ENCODE peak calls at places on chromosomes 3 and 15, in nine cellular contexts. One of them, this sample, is unnamed.

GRCh38 chr15:73282567-73283200 is 86.1 kb downstream of the HCN4 start:
- DNase-seq in HCT116: no peak
- DNase-seq in naive thymus-derived CD8-positive, alpha-beta T cell: no peak
- DNase-seq in NCI-H1048: no peak
- DNase-seq in foreskin fibroblast: no peak
- DNase-seq in ELR: no peak
- DNase-seq in fibroblast of pulmonary artery: no peak
- DNase-seq in GM03348: no peak
- DNase-seq in activated gamma-delta T cell treated with Interleukin-2 at 50 U/mL for 16 hours: no peak
- DNase-seq in this sample: no peak

GRCh38 chr15:61702224-61703120 is 357.8 kb downstream of the VPS13C start:
- DNase-seq in naive thymus-derived CD8-positive, alpha-beta T cell: no peak
- DNase-seq in NCI-H1048: no peak
- DNase-seq in GM03348: no peak
- DNase-seq in foreskin fibroblast: no peak
- DNase-seq in fibroblast of pulmonary artery: no peak
- DNase-seq in HCT116: no peak
- DNase-seq in activated gamma-delta T cell treated with Interleukin-2 at 50 U/mL for 16 hours: no peak
- DNase-seq in ELR: no peak
- DNase-seq in this sample: no peak

GRCh38 chr3:119279101-119279554 is 15.1 kb upstream of the ARHGAP31 start:
- DNase-seq in naive thymus-derived CD8-positive, alpha-beta T cell: no peak
- DNase-seq in activated gamma-delta T cell treated with Interleukin-2 at 50 U/mL for 16 hours: no peak
- DNase-seq in HCT116: no peak
- DNase-seq in GM03348: no peak
- DNase-seq in ELR: no peak
- DNase-seq in fibroblast of pulmonary artery: peak
- DNase-seq in foreskin fibroblast: no peak
- DNase-seq in NCI-H1048: no peak
- DNase-seq in this sample: no peak

GRCh38 chr3:51670053-51670666 is 892 bp upstream of the TEX264 start:
- DNase-seq in foreskin fibroblast: no peak
- DNase-seq in GM03348: no peak
- DNase-seq in fibroblast of pulmonary artery: no peak
- DNase-seq in NCI-H1048: no peak
- DNase-seq in activated gamma-delta T cell treated with Interleukin-2 at 50 U/mL for 16 hours: no peak
- DNase-seq in ELR: no peak
- DNase-seq in naive thymus-derived CD8-positive, alpha-beta T cell: no peak
- DNase-seq in HCT116: no peak
- DNase-seq in this sample: no peak

GRCh38 chr15:71104636-71105035 is 10.6 kb upstream of the THSD4 start:
- DNase-seq in ELR: no peak
- DNase-seq in foreskin fibroblast: no peak
- DNase-seq in NCI-H1048: no peak
- DNase-seq in naive thymus-derived CD8-positive, alpha-beta T cell: no peak
- DNase-seq in HCT116: no peak
- DNase-seq in activated gamma-delta T cell treated with Interleukin-2 at 50 U/mL for 16 hours: no peak
- DNase-seq in GM03348: no peak
- DNase-seq in fibroblast of pulmonary artery: no peak
- DNase-seq in this sample: no peak

GRCh38 chr3:73848173-73848751 is 223.5 kb upstream of the PDZRN3 start:
- DNase-seq in activated gamma-delta T cell treated with Interleukin-2 at 50 U/mL for 16 hours: no peak
- DNase-seq in ELR: peak
- DNase-seq in HCT116: no peak
- DNase-seq in foreskin fibroblast: no peak
- DNase-seq in fibroblast of pulmonary artery: peak
- DNase-seq in GM03348: peak
- DNase-seq in naive thymus-derived CD8-positive, alpha-beta T cell: no peak
- DNase-seq in NCI-H1048: peak
- DNase-seq in this sample: peak

GRCh38 chr15:100340721-100341661 is 784 bp downstream of the ADAMTS17 start:
- DNase-seq in activated gamma-delta T cell treated with Interleukin-2 at 50 U/mL for 16 hours: no peak
- DNase-seq in NCI-H1048: no peak
- DNase-seq in naive thymus-derived CD8-positive, alpha-beta T cell: peak
- DNase-seq in ELR: no peak
- DNase-seq in fibroblast of pulmonary artery: no peak
- DNase-seq in GM03348: no peak
- DNase-seq in foreskin fibroblast: no peak
- DNase-seq in HCT116: no peak
- DNase-seq in this sample: no peak

GRCh38 chr3:144085964-144086363 is 114.3 kb downstream of the DIPK2A start:
- DNase-seq in foreskin fibroblast: peak
- DNase-seq in GM03348: no peak
- DNase-seq in NCI-H1048: no peak
- DNase-seq in fibroblast of pulmonary artery: peak
- DNase-seq in activated gamma-delta T cell treated with Interleukin-2 at 50 U/mL for 16 hours: no peak
- DNase-seq in HCT116: no peak
- DNase-seq in ELR: peak
- DNase-seq in naive thymus-derived CD8-positive, alpha-beta T cell: no peak
- DNase-seq in this sample: no peak

GRCh38 chr15:71547066-71547465 is 263.3 kb upstream of the NR2E3 start:
- DNase-seq in naive thymus-derived CD8-positive, alpha-beta T cell: no peak
- DNase-seq in activated gamma-delta T cell treated with Interleukin-2 at 50 U/mL for 16 hours: no peak
- DNase-seq in fibroblast of pulmonary artery: no peak
- DNase-seq in NCI-H1048: no peak
- DNase-seq in GM03348: peak
- DNase-seq in HCT116: no peak
- DNase-seq in ELR: no peak
- DNase-seq in foreskin fibroblast: no peak
- DNase-seq in this sample: no peak

GRCh38 chr3:104908761-104909160 is 457.9 kb upstream of the ALCAM start:
- DNase-seq in GM03348: peak
- DNase-seq in foreskin fibroblast: no peak
- DNase-seq in activated gamma-delta T cell treated with Interleukin-2 at 50 U/mL for 16 hours: no peak
- DNase-seq in HCT116: no peak
- DNase-seq in fibroblast of pulmonary artery: peak
- DNase-seq in NCI-H1048: no peak
- DNase-seq in ELR: peak
- DNase-seq in naive thymus-derived CD8-positive, alpha-beta T cell: no peak
- DNase-seq in this sample: no peak

GRCh38 chr15:44082558-44083151 is 112.4 kb downstream of the FRMD5 start:
- DNase-seq in foreskin fibroblast: no peak
- DNase-seq in GM03348: no peak
- DNase-seq in naive thymus-derived CD8-positive, alpha-beta T cell: no peak
- DNase-seq in activated gamma-delta T cell treated with Interleukin-2 at 50 U/mL for 16 hours: no peak
- DNase-seq in NCI-H1048: no peak
- DNase-seq in HCT116: no peak
- DNase-seq in fibroblast of pulmonary artery: peak
- DNase-seq in ELR: no peak
- DNase-seq in this sample: no peak

GRCh38 chr3:89851974-89852621 is 744.7 kb downstream of the EPHA3 start:
- DNase-seq in foreskin fibroblast: no peak
- DNase-seq in NCI-H1048: peak
- DNase-seq in GM03348: peak
- DNase-seq in fibroblast of pulmonary artery: peak
- DNase-seq in naive thymus-derived CD8-positive, alpha-beta T cell: no peak
- DNase-seq in activated gamma-delta T cell treated with Interleukin-2 at 50 U/mL for 16 hours: no peak
- DNase-seq in HCT116: no peak
- DNase-seq in ELR: peak
- DNase-seq in this sample: peak

GRCh38 chr15:99929266-99929665 is 196.0 kb upstream of the LYSMD4 start:
- DNase-seq in NCI-H1048: no peak
- DNase-seq in foreskin fibroblast: no peak
- DNase-seq in activated gamma-delta T cell treated with Interleukin-2 at 50 U/mL for 16 hours: no peak
- DNase-seq in fibroblast of pulmonary artery: no peak
- DNase-seq in naive thymus-derived CD8-positive, alpha-beta T cell: no peak
- DNase-seq in GM03348: no peak
- DNase-seq in ELR: no peak
- DNase-seq in HCT116: no peak
- DNase-seq in this sample: no peak

GRCh38 chr15:55116636-55117035 is 80.1 kb downstream of the RSL24D1 start:
- DNase-seq in foreskin fibroblast: no peak
- DNase-seq in activated gamma-delta T cell treated with Interleukin-2 at 50 U/mL for 16 hours: no peak
- DNase-seq in NCI-H1048: no peak
- DNase-seq in HCT116: no peak
- DNase-seq in ELR: no peak
- DNase-seq in GM03348: no peak
- DNase-seq in naive thymus-derived CD8-positive, alpha-beta T cell: no peak
- DNase-seq in fibroblast of pulmonary artery: no peak
- DNase-seq in this sample: no peak

GRCh38 chr3:113847664-113848461 is 9.3 kb downstream of the GRAMD1C start:
- DNase-seq in GM03348: no peak
- DNase-seq in fibroblast of pulmonary artery: no peak
- DNase-seq in activated gamma-delta T cell treated with Interleukin-2 at 50 U/mL for 16 hours: no peak
- DNase-seq in naive thymus-derived CD8-positive, alpha-beta T cell: no peak
- DNase-seq in NCI-H1048: no peak
- DNase-seq in HCT116: no peak
- DNase-seq in ELR: no peak
- DNase-seq in foreskin fibroblast: no peak
- DNase-seq in this sample: no peak

GRCh38 chr15:64635486-64635815 is 139.9 kb downstream of the RBPMS2 start:
- DNase-seq in GM03348: peak
- DNase-seq in HCT116: no peak
- DNase-seq in activated gamma-delta T cell treated with Interleukin-2 at 50 U/mL for 16 hours: no peak
- DNase-seq in naive thymus-derived CD8-positive, alpha-beta T cell: no peak
- DNase-seq in NCI-H1048: no peak
- DNase-seq in ELR: peak
- DNase-seq in foreskin fibroblast: peak
- DNase-seq in fibroblast of pulmonary artery: peak
- DNase-seq in this sample: peak

GRCh38 chr3:34260266-34260990 is 462.0 kb downstream of the PDCD6IP start:
- DNase-seq in ELR: peak
- DNase-seq in NCI-H1048: peak
- DNase-seq in activated gamma-delta T cell treated with Interleukin-2 at 50 U/mL for 16 hours: no peak
- DNase-seq in GM03348: peak
- DNase-seq in fibroblast of pulmonary artery: peak
- DNase-seq in naive thymus-derived CD8-positive, alpha-beta T cell: no peak
- DNase-seq in HCT116: peak
- DNase-seq in foreskin fibroblast: no peak
- DNase-seq in this sample: peak

GRCh38 chr3:105402287-105402801 is 35.6 kb downstream of the ALCAM start:
- DNase-seq in fibroblast of pulmonary artery: no peak
- DNase-seq in HCT116: peak
- DNase-seq in GM03348: no peak
- DNase-seq in ELR: peak
- DNase-seq in foreskin fibroblast: no peak
- DNase-seq in NCI-H1048: no peak
- DNase-seq in naive thymus-derived CD8-positive, alpha-beta T cell: no peak
- DNase-seq in activated gamma-delta T cell treated with Interleukin-2 at 50 U/mL for 16 hours: no peak
- DNase-seq in this sample: no peak

GRCh38 chr3:196012481-196012880 is 69.4 kb downstream of the TFRC start:
- DNase-seq in fibroblast of pulmonary artery: peak
- DNase-seq in GM03348: no peak
- DNase-seq in NCI-H1048: no peak
- DNase-seq in foreskin fibroblast: no peak
- DNase-seq in HCT116: no peak
- DNase-seq in activated gamma-delta T cell treated with Interleukin-2 at 50 U/mL for 16 hours: no peak
- DNase-seq in ELR: peak
- DNase-seq in naive thymus-derived CD8-positive, alpha-beta T cell: no peak
- DNase-seq in this sample: no peak

GRCh38 chr3:27354588-27355203 is 14.5 kb downstream of the NEK10 start:
- DNase-seq in naive thymus-derived CD8-positive, alpha-beta T cell: no peak
- DNase-seq in NCI-H1048: no peak
- DNase-seq in activated gamma-delta T cell treated with Interleukin-2 at 50 U/mL for 16 hours: no peak
- DNase-seq in GM03348: no peak
- DNase-seq in HCT116: no peak
- DNase-seq in fibroblast of pulmonary artery: no peak
- DNase-seq in ELR: no peak
- DNase-seq in foreskin fibroblast: no peak
- DNase-seq in this sample: no peak

GRCh38 chr3:95037927-95038326 is 975.1 kb downstream of the NSUN3 start:
- DNase-seq in NCI-H1048: no peak
- DNase-seq in foreskin fibroblast: no peak
- DNase-seq in ELR: no peak
- DNase-seq in naive thymus-derived CD8-positive, alpha-beta T cell: no peak
- DNase-seq in GM03348: no peak
- DNase-seq in activated gamma-delta T cell treated with Interleukin-2 at 50 U/mL for 16 hours: no peak
- DNase-seq in HCT116: no peak
- DNase-seq in fibroblast of pulmonary artery: no peak
- DNase-seq in this sample: no peak

GRCh38 chr3:157830865-157831264 is 275.4 kb downstream of the SHOX2 start:
- DNase-seq in activated gamma-delta T cell treated with Interleukin-2 at 50 U/mL for 16 hours: no peak
- DNase-seq in foreskin fibroblast: no peak
- DNase-seq in naive thymus-derived CD8-positive, alpha-beta T cell: no peak
- DNase-seq in HCT116: no peak
- DNase-seq in GM03348: no peak
- DNase-seq in fibroblast of pulmonary artery: no peak
- DNase-seq in ELR: no peak
- DNase-seq in NCI-H1048: no peak
- DNase-seq in this sample: no peak

GRCh38 chr3:152270145-152270870 is 1.6 kb downstream of the MBNL1 start:
- DNase-seq in GM03348: no peak
- DNase-seq in HCT116: no peak
- DNase-seq in activated gamma-delta T cell treated with Interleukin-2 at 50 U/mL for 16 hours: no peak
- DNase-seq in fibroblast of pulmonary artery: peak
- DNase-seq in ELR: peak
- DNase-seq in NCI-H1048: no peak
- DNase-seq in naive thymus-derived CD8-positive, alpha-beta T cell: no peak
- DNase-seq in foreskin fibroblast: no peak
- DNase-seq in this sample: no peak

GRCh38 chr15:27796405-27797085 is 302.6 kb downstream of the OCA2 start:
- DNase-seq in foreskin fibroblast: no peak
- DNase-seq in activated gamma-delta T cell treated with Interleukin-2 at 50 U/mL for 16 hours: no peak
- DNase-seq in ELR: no peak
- DNase-seq in NCI-H1048: no peak
- DNase-seq in HCT116: no peak
- DNase-seq in GM03348: no peak
- DNase-seq in fibroblast of pulmonary artery: no peak
- DNase-seq in naive thymus-derived CD8-positive, alpha-beta T cell: no peak
- DNase-seq in this sample: no peak

This sample was measured in AG08396.